ENCODE peak calls at places on chromosomes 4 and X, in nine cellular contexts. M is MV-4-11; U is tibial artery; J is stimulated activated CD4-positive, alpha-beta T cell treated with anti-CD3 and anti-CD28 coated beads, Interleukin-15, amount 100 ng/mL, for 24 hours; S is GM23338; I is aorta; C is left ventricle myocardium inferior; H is GF-D8; F is amniotic stem cell. Y is an unnamed sample.

GRCh38 chrX:151184705-151185104 is 8.3 kb downstream of the GPR50 start:
- DNase-seq in J (no peak), S (no peak), I (no peak), H (no peak), F (no peak), U (no peak), M (no peak), C (no peak), Y (no peak)

GRCh38 chr4:138039010-138039409 is 203.1 kb downstream of the SLC7A11 start:
- DNase-seq in C (no peak), S (no peak), M (no peak), J (no peak), I (no peak), F (no peak), H (no peak), U (no peak), Y (no peak)

GRCh38 chrX:23981711-23982110 is 45.3 kb downstream of the KLHL15 start:
- DNase-seq in I (no peak), J (no peak), U (no peak), M (no peak), H (no peak), C (no peak), F (no peak), S (no peak), Y (no peak)

GRCh38 chrX:45745479-45745878 is 544.8 kb upstream of the DIPK2B start:
- DNase-seq in S (no peak), F (no peak), M (no peak), J (no peak), U (no peak), I (no peak), H (no peak), C (no peak), Y (no peak)

GRCh38 chrX:57573754-57574153 is 18.1 kb upstream of the ZXDB start:
- DNase-seq in I (no peak), M (peak), H (no peak), U (no peak), C (no peak), S (peak), J (peak), F (no peak), Y (peak)

GRCh38 chr4:627347-627746 is 2.0 kb downstream of the PDE6B start:
- DNase-seq in I (peak), U (no peak), S (no peak), J (no peak), H (no peak), F (no peak), M (no peak), C (peak), Y (no peak)

GRCh38 chr4:40350627-40351227 is 15.6 kb downstream of the CHRNA9 start:
- DNase-seq in S (no peak), F (no peak), C (no peak), J (no peak), H (no peak), U (no peak), I (no peak), M (no peak), Y (no peak)

GRCh38 chrX:63686878-63687714 is 97.9 kb downstream of the ARHGEF9 start:
- DNase-seq in M (peak), I (no peak), J (peak), U (no peak), H (no peak), S (peak), F (peak), C (no peak), Y (peak)

GRCh38 chr4:89765966-89766365 is 71.0 kb downstream of the SNCA start:
- DNase-seq in M (no peak), I (no peak), J (no peak), F (peak), C (no peak), U (no peak), H (no peak), S (no peak), Y (no peak)